ENCODE peak calls at places on chromosomes 1 and 21, in ten cellular contexts. One of them, this sample, is unnamed.
A peak's percentile ranks its signal among the peaks of the same experiment; 100 is the strongest.

GRCh38 chr1:108327534-108328462 is 83.9 kb upstream of the NBPF4 start:
- DNase-seq in Calu3: peak; percentile 12
- DNase-seq in HFF-Myc: no peak
- DNase-seq in neural crest cell: no peak
- DNase-seq in AG04450: no peak
- DNase-seq in endodermal cell: peak; percentile 82
- DNase-seq in B cell: no peak
- DNase-seq in uterus: no peak
- DNase-seq in OCI-LY7: no peak
- DNase-seq in A549: no peak
- DNase-seq in this sample: no peak

GRCh38 chr1:188769936-188770335 is 1707.7 kb downstream of the BRINP3 start:
- DNase-seq in Calu3: no peak
- DNase-seq in HFF-Myc: no peak
- DNase-seq in neural crest cell: no peak
- DNase-seq in AG04450: no peak
- DNase-seq in endodermal cell: no peak
- DNase-seq in B cell: no peak
- DNase-seq in uterus: no peak
- DNase-seq in OCI-LY7: no peak
- DNase-seq in A549: no peak
- DNase-seq in this sample: no peak

GRCh38 chr21:20272791-20273362 is 725.3 kb upstream of the NCAM2 start:
- DNase-seq in Calu3: no peak
- DNase-seq in HFF-Myc: no peak
- DNase-seq in neural crest cell: no peak
- DNase-seq in AG04450: no peak
- DNase-seq in endodermal cell: no peak
- DNase-seq in B cell: no peak
- DNase-seq in uterus: no peak
- DNase-seq in OCI-LY7: no peak
- DNase-seq in A549: no peak
- DNase-seq in this sample: no peak

GRCh38 chr1:154843913-154844681 is 26.0 kb downstream of the KCNN3 start:
- DNase-seq in Calu3: no peak
- DNase-seq in HFF-Myc: no peak
- DNase-seq in neural crest cell: no peak
- DNase-seq in AG04450: no peak
- DNase-seq in endodermal cell: no peak
- DNase-seq in B cell: no peak
- DNase-seq in uterus: no peak
- DNase-seq in OCI-LY7: no peak
- DNase-seq in A549: no peak
- DNase-seq in this sample: peak; percentile 31

GRCh38 chr1:226967665-226968064 is 27.6 kb downstream of the COQ8A start:
- DNase-seq in Calu3: no peak
- DNase-seq in HFF-Myc: no peak
- DNase-seq in neural crest cell: no peak
- DNase-seq in AG04450: peak; percentile 15
- DNase-seq in endodermal cell: no peak
- DNase-seq in B cell: no peak
- DNase-seq in uterus: no peak
- DNase-seq in OCI-LY7: no peak
- DNase-seq in A549: no peak
- DNase-seq in this sample: no peak

GRCh38 chr1:61844006-61844405 is 101.7 kb downstream of the PATJ start:
- DNase-seq in Calu3: no peak
- DNase-seq in HFF-Myc: no peak
- DNase-seq in neural crest cell: no peak
- DNase-seq in AG04450: no peak
- DNase-seq in endodermal cell: no peak
- DNase-seq in B cell: no peak
- DNase-seq in uterus: no peak
- DNase-seq in OCI-LY7: no peak
- DNase-seq in A549: no peak
- DNase-seq in this sample: no peak

GRCh38 chr1:51952638-51953037 is 37.9 kb downstream of the RAB3B start:
- DNase-seq in Calu3: no peak
- DNase-seq in HFF-Myc: no peak
- DNase-seq in neural crest cell: no peak
- DNase-seq in AG04450: no peak
- DNase-seq in endodermal cell: no peak
- DNase-seq in B cell: no peak
- DNase-seq in uterus: no peak
- DNase-seq in OCI-LY7: no peak
- DNase-seq in A549: no peak
- DNase-seq in this sample: no peak

GRCh38 chr1:193060938-193061337 is 1.5 kb downstream of the RO60 start:
- DNase-seq in Calu3: no peak
- DNase-seq in HFF-Myc: no peak
- DNase-seq in neural crest cell: no peak
- DNase-seq in AG04450: no peak
- DNase-seq in endodermal cell: no peak
- DNase-seq in B cell: no peak
- DNase-seq in uterus: no peak
- DNase-seq in OCI-LY7: peak; percentile 22
- DNase-seq in A549: peak; percentile 13
- DNase-seq in this sample: no peak

GRCh38 chr1:84214115-84214956 is 70.3 kb downstream of the PRKACB start:
- DNase-seq in Calu3: no peak
- DNase-seq in HFF-Myc: no peak
- DNase-seq in neural crest cell: no peak
- DNase-seq in AG04450: no peak
- DNase-seq in endodermal cell: no peak
- DNase-seq in B cell: no peak
- DNase-seq in uterus: no peak
- DNase-seq in OCI-LY7: no peak
- DNase-seq in A549: no peak
- DNase-seq in this sample: no peak

GRCh38 chr21:15978158-15978805 is 248.5 kb downstream of the USP25 start:
- DNase-seq in Calu3: no peak
- DNase-seq in HFF-Myc: no peak
- DNase-seq in neural crest cell: no peak
- DNase-seq in AG04450: no peak
- DNase-seq in endodermal cell: no peak
- DNase-seq in B cell: no peak
- DNase-seq in uterus: no peak
- DNase-seq in OCI-LY7: no peak
- DNase-seq in A549: no peak
- DNase-seq in this sample: no peak

DNA sequence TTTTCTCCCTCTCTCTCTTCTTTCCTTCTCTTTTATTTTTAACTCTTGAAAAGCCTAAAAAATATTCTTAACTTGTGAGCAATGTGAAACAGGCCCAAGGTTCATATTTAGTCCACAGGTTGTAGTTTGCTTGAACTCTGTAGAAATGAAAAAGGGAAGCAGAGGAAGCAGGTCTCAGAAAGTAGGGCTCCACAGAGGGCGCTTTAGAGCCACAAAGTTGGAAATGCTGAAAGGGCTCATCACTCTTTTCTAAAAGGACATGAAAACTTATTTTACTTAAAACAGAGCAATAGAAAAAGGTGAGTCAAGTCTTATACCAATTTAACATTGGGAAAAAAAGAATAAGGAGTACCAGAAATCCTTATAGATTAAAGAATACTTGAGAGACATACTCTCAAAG is 247.0 kb downstream of the USP25 start:
- DNase-seq in Calu3: peak; percentile 1
- DNase-seq in HFF-Myc: no peak
- DNase-seq in neural crest cell: peak; percentile 4
- DNase-seq in AG04450: no peak
- DNase-seq in endodermal cell: peak; percentile 65
- DNase-seq in B cell: no peak
- DNase-seq in uterus: no peak
- DNase-seq in OCI-LY7: peak; percentile 1
- DNase-seq in A549: no peak
- DNase-seq in this sample: no peak
- TF ChIP-seq CTCF in Calu3: no peak
- TF ChIP-seq CTCF in HFF-Myc: peak; percentile 45
- TF ChIP-seq CTCF in neural crest cell: peak; percentile 34
- TF ChIP-seq CTCF in AG04450: peak; percentile 49
- TF ChIP-seq CTCF in endodermal cell: peak; percentile 74
- TF ChIP-seq CTCF in B cell: no peak
- TF ChIP-seq CTCF in uterus: peak; percentile 20
- TF ChIP-seq CTCF in OCI-LY7: peak; percentile 68
- TF ChIP-seq CTCF in A549: peak; percentile 21
- TF ChIP-seq CTCF in this sample: no peak

GRCh38 chr1:206883876-206884275 is 13.4 kb upstream of the IL24 start:
- DNase-seq in Calu3: no peak
- DNase-seq in HFF-Myc: no peak
- DNase-seq in neural crest cell: no peak
- DNase-seq in AG04450: no peak
- DNase-seq in endodermal cell: no peak
- DNase-seq in B cell: no peak
- DNase-seq in uterus: no peak
- DNase-seq in OCI-LY7: no peak
- DNase-seq in A549: no peak
- DNase-seq in this sample: no peak

GRCh38 chr1:206883160-206883559 is 14.1 kb upstream of the IL24 start:
- DNase-seq in Calu3: no peak
- DNase-seq in HFF-Myc: no peak
- DNase-seq in neural crest cell: no peak
- DNase-seq in AG04450: no peak
- DNase-seq in endodermal cell: no peak
- DNase-seq in B cell: no peak
- DNase-seq in uterus: no peak
- DNase-seq in OCI-LY7: no peak
- DNase-seq in A549: no peak
- DNase-seq in this sample: no peak

GRCh38 chr1:206880310-206880709 is 14.9 kb downstream of the IL20 start:
- DNase-seq in Calu3: no peak
- DNase-seq in HFF-Myc: no peak
- DNase-seq in neural crest cell: no peak
- DNase-seq in AG04450: no peak
- DNase-seq in endodermal cell: no peak
- DNase-seq in B cell: no peak
- DNase-seq in uterus: no peak
- DNase-seq in OCI-LY7: no peak
- DNase-seq in A549: no peak
- DNase-seq in this sample: no peak

GRCh38 chr1:206885341-206886060 is 11.7 kb upstream of the IL24 start:
- DNase-seq in Calu3: no peak
- DNase-seq in HFF-Myc: no peak
- DNase-seq in neural crest cell: no peak
- DNase-seq in AG04450: no peak
- DNase-seq in endodermal cell: no peak
- DNase-seq in B cell: no peak
- DNase-seq in uterus: no peak
- DNase-seq in OCI-LY7: no peak
- DNase-seq in A549: no peak
- DNase-seq in this sample: no peak

DNA sequence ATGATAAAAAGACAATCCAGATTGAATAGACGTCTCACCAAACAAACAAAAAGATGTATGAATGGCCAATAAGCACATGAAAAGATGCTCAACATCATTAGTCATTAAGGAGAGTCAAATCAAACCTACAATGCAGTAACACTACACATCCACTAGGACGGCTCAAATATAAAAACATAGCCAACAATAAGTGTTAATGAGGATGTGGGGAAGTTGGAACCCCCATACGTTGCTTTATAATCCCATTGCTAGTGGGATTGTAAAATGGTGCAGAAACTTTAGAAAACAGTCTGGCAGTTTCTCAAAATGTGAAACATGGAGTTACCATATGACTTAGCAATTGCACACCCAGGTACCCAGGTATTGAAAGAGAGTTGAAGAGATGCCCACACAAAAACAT is 14.7 kb upstream of the IL24 start:
- DNase-seq in Calu3: no peak
- DNase-seq in HFF-Myc: no peak
- DNase-seq in neural crest cell: no peak
- DNase-seq in AG04450: no peak
- DNase-seq in endodermal cell: no peak
- DNase-seq in B cell: no peak
- DNase-seq in uterus: no peak
- DNase-seq in OCI-LY7: no peak
- DNase-seq in A549: no peak
- DNase-seq in this sample: no peak
- TF ChIP-seq CTCF in Calu3: peak; percentile 14
- TF ChIP-seq CTCF in HFF-Myc: no peak
- TF ChIP-seq CTCF in neural crest cell: peak; percentile 42
- TF ChIP-seq CTCF in AG04450: peak; percentile 16
- TF ChIP-seq CTCF in endodermal cell: peak; percentile 66
- TF ChIP-seq CTCF in B cell: no peak
- TF ChIP-seq CTCF in uterus: no peak
- TF ChIP-seq CTCF in OCI-LY7: peak; percentile 48
- TF ChIP-seq CTCF in A549: no peak
- TF ChIP-seq CTCF in this sample: peak; percentile 58

DNA sequence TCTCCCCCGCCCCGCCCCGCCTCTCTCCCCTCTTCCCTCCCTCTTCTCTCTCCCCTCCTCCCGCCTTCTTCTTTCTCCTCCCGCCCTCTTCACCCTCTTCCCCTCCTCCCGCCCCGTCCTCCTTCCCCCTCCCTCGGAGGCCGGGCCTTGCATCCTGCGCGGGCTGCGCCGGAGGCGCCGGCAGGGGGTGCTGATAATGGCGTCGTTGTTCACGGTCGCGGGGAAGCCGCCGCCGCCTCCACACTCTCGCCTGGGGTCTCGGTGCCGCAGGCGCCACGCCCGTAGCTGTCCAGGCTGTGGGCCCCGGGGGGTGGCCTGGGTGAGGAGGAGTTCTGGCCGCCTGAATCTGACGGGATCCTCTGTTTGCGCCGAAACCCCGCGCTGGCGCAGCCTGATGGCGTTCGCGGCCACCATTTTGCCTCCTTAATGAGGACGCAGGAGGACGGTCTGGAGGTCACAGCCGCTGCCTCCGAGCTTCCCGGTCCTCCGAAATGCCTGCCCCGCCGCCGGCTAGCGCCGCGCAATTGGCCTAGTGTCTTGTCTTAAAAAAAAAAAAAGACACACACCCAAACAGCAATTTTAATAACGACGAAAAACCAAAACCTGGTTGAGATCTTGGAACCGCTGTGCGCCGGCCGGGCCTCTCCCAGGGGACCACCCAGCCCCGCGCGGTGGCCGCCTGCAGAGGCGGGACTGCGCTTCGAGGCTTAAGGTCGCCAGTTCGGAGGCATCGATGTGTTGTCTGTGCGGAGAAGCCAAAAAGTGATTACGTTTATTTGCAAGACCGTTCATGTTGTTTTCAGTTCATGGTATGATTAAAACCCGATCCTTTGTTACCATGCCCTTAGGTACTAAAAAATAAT is 106.5 kb upstream of the HNRNPU start:
- DNase-seq in Calu3: peak; percentile 97
- DNase-seq in HFF-Myc: peak; percentile 81
- DNase-seq in neural crest cell: peak; percentile 94
- DNase-seq in AG04450: peak; percentile 91
- DNase-seq in endodermal cell: peak; percentile 98
- DNase-seq in B cell: peak; percentile 94
- DNase-seq in uterus: peak; percentile 94
- DNase-seq in OCI-LY7: peak; percentile 96
- DNase-seq in A549: no peak
- DNase-seq in this sample: peak; percentile 94
- TF ChIP-seq CTCF in Calu3: peak; percentile 58
- TF ChIP-seq CTCF in HFF-Myc: peak; percentile 62
- TF ChIP-seq CTCF in neural crest cell: peak; percentile 62
- TF ChIP-seq CTCF in AG04450: peak; percentile 64
- TF ChIP-seq CTCF in endodermal cell: peak; percentile 68
- TF ChIP-seq CTCF in B cell: peak; percentile 51
- TF ChIP-seq CTCF in uterus: peak; percentile 69
- TF ChIP-seq CTCF in OCI-LY7: peak; percentile 75
- TF ChIP-seq CTCF in A549: peak; percentile 52
- TF ChIP-seq CTCF in this sample: peak; percentile 68

GRCh38 chr1:30684881-30685795 is 38.2 kb downstream of the MATN1 start:
- DNase-seq in Calu3: peak; percentile 91
- DNase-seq in HFF-Myc: no peak
- DNase-seq in neural crest cell: peak; percentile 36
- DNase-seq in AG04450: no peak
- DNase-seq in endodermal cell: peak; percentile 100
- DNase-seq in B cell: peak; percentile 18
- DNase-seq in uterus: peak; percentile 13
- DNase-seq in OCI-LY7: no peak
- DNase-seq in A549: peak; percentile 43
- DNase-seq in this sample: peak; percentile 71
- TF ChIP-seq CTCF in Calu3: no peak
- TF ChIP-seq CTCF in HFF-Myc: no peak
- TF ChIP-seq CTCF in neural crest cell: peak; percentile 53
- TF ChIP-seq CTCF in AG04450: no peak
- TF ChIP-seq CTCF in endodermal cell: peak; percentile 76
- TF ChIP-seq CTCF in B cell: no peak
- TF ChIP-seq CTCF in uterus: no peak
- TF ChIP-seq CTCF in OCI-LY7: no peak
- TF ChIP-seq CTCF in A549: no peak
- TF ChIP-seq CTCF in this sample: no peak